ENCODE peak calls at places on chromosomes 1 and 21, in five cellular contexts. Q is mesothelial cell of epicardium; N is T follicular helper cell; M is NCI-H1092 treated with DMSO at 0.1 percent for 48 hours; C is effector memory CD8-positive, alpha-beta T cell. D is an unnamed sample.

GRCh38 chr1:221494670-221495069 is 247.2 kb downstream of the DUSP10 start:
- DNase-seq in Q (no peak), N (no peak), M (no peak), C (no peak), D (no peak)

GRCh38 chr1:70961374-70961773 is 86.2 kb downstream of the PTGER3 start:
- DNase-seq in Q (no peak), N (no peak), M (no peak), C (no peak), D (no peak)

GRCh38 chr1:77796695-77797405 is 17.4 kb downstream of the MIGA1 start:
- DNase-seq in Q (no peak), N (no peak), M (no peak), C (no peak), D (no peak)

GRCh38 chr1:106755682-106756406 is 300.6 kb upstream of the PRMT6 start:
- DNase-seq in Q (no peak), N (no peak), M (no peak), C (no peak), D (no peak)

GRCh38 chr21:42513985-42514882 is 582 bp downstream of the SLC37A1 start:
- DNase-seq in Q (no peak), N (peak), M (peak), C (peak), D (no peak)

GRCh38 chr1:202255343-202255742 is 61.7 kb downstream of the LGR6 start:
- DNase-seq in Q (no peak), N (no peak), M (no peak), C (no peak), D (no peak)

GRCh38 chr21:40902299-40902698 is 55.3 kb upstream of the DSCAM start:
- DNase-seq in Q (no peak), N (no peak), M (peak), C (no peak), D (no peak)

GRCh38 chr1:25123551-25123950 is 108.8 kb downstream of the SYF2 start:
- DNase-seq in Q (no peak), N (no peak), M (no peak), C (no peak), D (no peak)

GRCh38 chr21:27017251-27017650 is 50.4 kb upstream of the ADAMTS5 start:
- DNase-seq in Q (no peak), N (no peak), M (no peak), C (no peak), D (no peak)

D was measured in stimulated activated CD8-positive, alpha-beta memory T cell treated with anti-CD3 and anti-CD28 coated beads, Interleukin-15, amount 100 ng/mL, for 24 hours.